ENCODE peak calls at places on chromosomes 16 and 17, in six cellular contexts. I is A549, Y is colonic mucosa, O is left ventricle myocardium inferior, X is spleen, B is cardiac muscle cell. U is an unnamed sample.

GRCh38 chr17:28748852-28749515 is 5.2 kb downstream of the TRAF4 start:
- DNase-seq in I (peak), Y (no peak), O (no peak), X (peak), B (no peak), U (no peak)

GRCh38 chr17:28956861-28957260 is 5.5 kb upstream of the PHF12 start:
- DNase-seq in I (no peak), Y (no peak), O (no peak), X (no peak), B (no peak), U (no peak)

GRCh38 chr16:56347670-56348069 is 77.7 kb downstream of the AMFR start:
- DNase-seq in I (no peak), Y (no peak), O (no peak), X (peak), B (no peak), U (no peak)

GRCh38 chr17:28864991-28865849 is 10.4 kb downstream of the ERAL1 start:
- DNase-seq in I (no peak), Y (peak), O (no peak), X (no peak), B (no peak), U (no peak)

GRCh38 chr17:29760771-29761682 is 138.3 kb upstream of the CORO6 start:
- DNase-seq in I (peak), Y (peak), O (peak), X (peak), B (peak), U (peak)

GRCh38 chr16:53094013-53094630 is 39.3 kb downstream of the CHD9 start:
- DNase-seq in I (peak), Y (peak), O (peak), X (peak), B (peak), U (no peak)

GRCh38 chr17:29838961-29839360 is 91.1 kb downstream of the SSH2 start:
- DNase-seq in I (peak), Y (no peak), O (no peak), X (no peak), B (peak), U (no peak)

GRCh38 chr17:46771601-46772012 is 46.9 kb downstream of the WNT3 start:
- DNase-seq in I (peak), Y (no peak), O (no peak), X (no peak), B (peak), U (no peak)

GRCh38 chr17:71423871-71424546 is 696.8 kb upstream of the SOX9 start:
- DNase-seq in I (peak), Y (no peak), O (no peak), X (no peak), B (no peak), U (peak)

GRCh38 chr16:546909-547770 is 13.1 kb upstream of the PRR35 start:
- DNase-seq in I (peak), Y (peak), O (peak), X (peak), B (peak), U (no peak)
- H3K4me3 ChIP-seq in I (no peak), Y (no peak), O (no peak), X (peak), B (no peak), U (no peak)

GRCh38 chr16:2005646-2006045 is 4.0 kb downstream of the ZNF598 start:
- DNase-seq in I (peak), Y (no peak), O (no peak), X (peak), B (no peak), U (no peak)
- TF ChIP-seq CTCF in I (peak), Y (no peak), O (no peak), X (no peak), B (no peak), U (peak)

DNA sequence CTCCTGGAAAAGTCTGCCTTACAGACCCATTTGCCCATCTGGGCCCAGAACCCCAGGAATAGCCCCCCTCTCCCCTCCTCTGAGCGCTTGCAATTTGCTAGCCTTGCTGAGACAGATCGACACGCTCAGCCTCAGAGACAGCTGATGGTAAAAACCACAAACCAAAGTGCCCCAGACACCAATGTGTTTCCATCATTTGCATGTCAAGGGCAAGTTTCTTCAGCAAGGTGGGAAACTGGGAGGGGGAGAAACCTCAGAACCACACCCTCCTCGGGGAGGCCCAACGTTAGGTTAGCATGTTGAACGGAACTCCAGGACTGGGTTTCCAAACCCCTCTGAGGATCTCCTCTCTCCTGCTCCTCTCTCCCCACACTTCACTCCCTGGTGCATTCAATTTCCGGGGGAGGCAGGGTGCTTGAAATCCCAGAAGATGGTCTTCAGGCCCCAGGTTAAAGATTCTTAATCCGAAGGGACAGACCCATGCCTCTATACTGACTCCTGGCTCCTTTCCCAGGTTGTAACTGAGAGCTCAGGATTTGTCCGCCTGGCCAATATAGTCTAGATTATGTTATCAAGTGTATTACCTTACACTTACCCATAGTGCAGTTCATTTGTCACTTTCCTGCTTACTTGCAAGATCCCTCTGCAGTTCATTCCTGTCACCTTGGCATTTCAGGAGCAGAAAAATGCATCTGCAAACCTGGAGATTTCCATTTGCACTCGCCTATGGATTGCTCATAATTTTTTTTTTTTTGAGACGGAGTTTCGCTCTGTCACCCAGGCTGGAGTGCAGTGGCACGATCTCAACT is 1.3 kb upstream of the CUEDC1 start:
- DNase-seq in I (no peak), Y (peak), O (no peak), X (peak), B (no peak), U (no peak)
- H3K4me3 ChIP-seq in I (peak), Y (no peak), O (no peak), X (no peak), B (no peak), U (no peak)

GRCh38 chr16:84618428-84619102 is 687 bp upstream of the COTL1 start:
- DNase-seq in I (peak), Y (no peak), O (no peak), X (peak), B (no peak), U (peak)
- TF ChIP-seq CTCF in I (no peak), Y (no peak), O (no peak), X (no peak), B (peak), U (no peak)

GRCh38 chr16:47967374-47967773 is 188.4 kb downstream of the ABCC12 start:
- DNase-seq in I (no peak), Y (no peak), O (no peak), X (no peak), B (no peak), U (no peak)
- H3K4me3 ChIP-seq in I (no peak), Y (no peak), O (no peak), X (no peak), B (no peak), U (no peak)

U was measured in kidney epithelial cell.